ENCODE peak calls at places on chromosomes 6 and 20, in nine cellular contexts. One of them, this sample, is unnamed.
A peak's percentile ranks its signal among the peaks of the same experiment; 100 is the strongest.

GRCh38 chr6:25519856-25520255 is 132.2 kb upstream of the SCGN start:
- DNase-seq in CD8-positive, alpha-beta memory T cell: no peak
- DNase-seq in astrocyte of the spinal cord: peak; percentile 5
- DNase-seq in left lung: no peak
- DNase-seq in HCT116: no peak
- DNase-seq in neural progenitor cell: no peak
- DNase-seq in CD4-positive, alpha-beta memory T cell: no peak
- DNase-seq in cardiac fibroblast: no peak
- DNase-seq in spleen: no peak
- DNase-seq in this sample: no peak

GRCh38 chr6:34583461-34583860 is 27.3 kb upstream of the SPDEF start:
- DNase-seq in CD8-positive, alpha-beta memory T cell: no peak
- DNase-seq in astrocyte of the spinal cord: no peak
- DNase-seq in left lung: no peak
- DNase-seq in HCT116: no peak
- DNase-seq in neural progenitor cell: no peak
- DNase-seq in CD4-positive, alpha-beta memory T cell: no peak
- DNase-seq in cardiac fibroblast: no peak
- DNase-seq in spleen: peak; percentile 66
- DNase-seq in this sample: no peak

GRCh38 chr6:133889557-133890301 is 816 bp downstream of the TCF21 start:
- DNase-seq in CD8-positive, alpha-beta memory T cell: no peak
- DNase-seq in astrocyte of the spinal cord: peak; percentile 60
- DNase-seq in left lung: peak; percentile 78
- DNase-seq in HCT116: no peak
- DNase-seq in neural progenitor cell: peak; percentile 79
- DNase-seq in CD4-positive, alpha-beta memory T cell: no peak
- DNase-seq in cardiac fibroblast: peak; percentile 68
- DNase-seq in spleen: no peak
- DNase-seq in this sample: no peak

GRCh38 chr6:165573671-165574070 is 89.4 kb downstream of the PDE10A start:
- DNase-seq in CD8-positive, alpha-beta memory T cell: no peak
- DNase-seq in astrocyte of the spinal cord: peak; percentile 93
- DNase-seq in left lung: no peak
- DNase-seq in HCT116: peak; percentile 16
- DNase-seq in neural progenitor cell: peak; percentile 5
- DNase-seq in CD4-positive, alpha-beta memory T cell: no peak
- DNase-seq in cardiac fibroblast: peak; percentile 99
- DNase-seq in spleen: no peak
- DNase-seq in this sample: peak; percentile 52

GRCh38 chr6:94270040-94270689 is 850.8 kb upstream of the EPHA7 start:
- DNase-seq in CD8-positive, alpha-beta memory T cell: no peak
- DNase-seq in astrocyte of the spinal cord: no peak
- DNase-seq in left lung: peak; percentile 19
- DNase-seq in HCT116: no peak
- DNase-seq in neural progenitor cell: peak; percentile 49
- DNase-seq in CD4-positive, alpha-beta memory T cell: no peak
- DNase-seq in cardiac fibroblast: no peak
- DNase-seq in spleen: no peak
- DNase-seq in this sample: no peak

GRCh38 chr6:6925391-6926164 is 182.2 kb upstream of the RREB1 start:
- DNase-seq in CD8-positive, alpha-beta memory T cell: no peak
- DNase-seq in astrocyte of the spinal cord: no peak
- DNase-seq in left lung: no peak
- DNase-seq in HCT116: no peak
- DNase-seq in neural progenitor cell: no peak
- DNase-seq in CD4-positive, alpha-beta memory T cell: no peak
- DNase-seq in cardiac fibroblast: no peak
- DNase-seq in spleen: no peak
- DNase-seq in this sample: no peak

GRCh38 chr20:24406761-24407550 is 62.5 kb upstream of the SYNDIG1 start:
- DNase-seq in CD8-positive, alpha-beta memory T cell: no peak
- DNase-seq in astrocyte of the spinal cord: peak; percentile 14
- DNase-seq in left lung: no peak
- DNase-seq in HCT116: no peak
- DNase-seq in neural progenitor cell: no peak
- DNase-seq in CD4-positive, alpha-beta memory T cell: no peak
- DNase-seq in cardiac fibroblast: no peak
- DNase-seq in spleen: no peak
- DNase-seq in this sample: no peak

GRCh38 chr6:130529569-130530149 is 163.8 kb downstream of the TMEM200A start:
- DNase-seq in CD8-positive, alpha-beta memory T cell: no peak
- DNase-seq in astrocyte of the spinal cord: no peak
- DNase-seq in left lung: peak; percentile 33
- DNase-seq in HCT116: no peak
- DNase-seq in neural progenitor cell: no peak
- DNase-seq in CD4-positive, alpha-beta memory T cell: no peak
- DNase-seq in cardiac fibroblast: no peak
- DNase-seq in spleen: no peak
- DNase-seq in this sample: no peak

DNA sequence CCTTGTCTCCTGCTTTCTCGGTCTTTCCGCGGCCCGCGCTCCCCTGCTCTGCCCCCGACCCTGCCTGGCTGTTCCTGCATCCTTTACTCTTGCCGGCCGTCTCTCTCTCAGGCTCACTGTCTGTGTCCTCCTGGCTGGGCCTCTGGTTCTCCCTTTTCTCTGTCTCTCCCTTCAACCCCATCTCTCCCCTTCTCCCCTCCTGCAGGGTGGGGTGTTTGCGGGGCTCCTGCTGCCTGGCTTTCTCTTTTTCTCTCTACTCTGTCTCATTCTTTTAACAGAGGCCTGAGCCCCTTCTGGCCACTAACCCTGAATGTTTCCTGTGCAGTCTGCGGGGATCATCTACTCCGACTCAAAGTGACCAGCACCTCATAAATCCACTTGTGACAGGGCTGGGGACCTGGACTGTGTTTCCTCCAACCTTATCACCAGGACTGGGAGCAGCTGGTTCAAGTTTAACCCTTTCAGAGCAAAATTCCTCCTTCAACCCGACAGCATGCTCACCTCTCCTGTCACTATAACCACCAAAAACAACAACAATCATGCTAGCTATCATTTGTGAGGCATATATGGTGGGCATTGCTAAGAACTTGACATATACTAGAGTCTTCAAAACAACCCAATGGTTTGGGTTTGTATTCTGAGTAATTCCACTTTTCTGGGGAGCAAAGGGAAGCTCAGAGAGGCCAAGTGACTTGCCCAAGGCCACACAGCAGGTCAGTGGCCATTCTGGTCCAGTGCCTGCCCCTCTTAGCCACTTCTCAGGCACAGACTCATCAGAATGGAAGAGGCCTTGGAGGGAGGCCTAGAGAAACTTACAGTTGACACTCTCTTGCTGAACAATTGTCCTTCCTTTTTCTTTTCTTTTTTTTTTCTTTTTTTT is 811 bp upstream of the RSPO4 start:
- DNase-seq in CD8-positive, alpha-beta memory T cell: no peak
- DNase-seq in astrocyte of the spinal cord: no peak
- DNase-seq in left lung: no peak
- DNase-seq in HCT116: no peak
- DNase-seq in neural progenitor cell: no peak
- DNase-seq in CD4-positive, alpha-beta memory T cell: no peak
- DNase-seq in cardiac fibroblast: no peak
- DNase-seq in spleen: no peak
- DNase-seq in this sample: no peak
- H3K4me3 ChIP-seq in CD8-positive, alpha-beta memory T cell: no peak overlapping the region
- H3K4me3 ChIP-seq in astrocyte of the spinal cord: no peak overlapping the region
- H3K4me3 ChIP-seq in left lung: peak overlapping the region; percentile 14
- H3K4me3 ChIP-seq in HCT116: no peak overlapping the region
- H3K4me3 ChIP-seq in neural progenitor cell: peak overlapping the region; percentile 51
- H3K4me3 ChIP-seq in CD4-positive, alpha-beta memory T cell: no peak overlapping the region
- H3K4me3 ChIP-seq in cardiac fibroblast: no peak overlapping the region
- H3K4me3 ChIP-seq in spleen: no peak overlapping the region
- H3K4me3 ChIP-seq in this sample: no peak overlapping the region

GRCh38 chr6:153816306-153816845 is 222.7 kb upstream of the OPRM1 start:
- DNase-seq in CD8-positive, alpha-beta memory T cell: no peak
- DNase-seq in astrocyte of the spinal cord: no peak
- DNase-seq in left lung: no peak
- DNase-seq in HCT116: no peak
- DNase-seq in neural progenitor cell: no peak
- DNase-seq in CD4-positive, alpha-beta memory T cell: no peak
- DNase-seq in cardiac fibroblast: no peak
- DNase-seq in spleen: no peak
- DNase-seq in this sample: no peak
- H3K4me3 ChIP-seq in CD8-positive, alpha-beta memory T cell: no peak overlapping the region
- H3K4me3 ChIP-seq in astrocyte of the spinal cord: no peak overlapping the region
- H3K4me3 ChIP-seq in left lung: no peak overlapping the region
- H3K4me3 ChIP-seq in HCT116: no peak overlapping the region
- H3K4me3 ChIP-seq in neural progenitor cell: no peak overlapping the region
- H3K4me3 ChIP-seq in CD4-positive, alpha-beta memory T cell: no peak overlapping the region
- H3K4me3 ChIP-seq in cardiac fibroblast: no peak overlapping the region
- H3K4me3 ChIP-seq in spleen: no peak overlapping the region
- H3K4me3 ChIP-seq in this sample: no peak overlapping the region

GRCh38 chr20:13891575-13891974 is 98.8 kb downstream of the SEL1L2 start:
- DNase-seq in CD8-positive, alpha-beta memory T cell: no peak
- DNase-seq in astrocyte of the spinal cord: no peak
- DNase-seq in left lung: no peak
- DNase-seq in HCT116: no peak
- DNase-seq in neural progenitor cell: no peak
- DNase-seq in CD4-positive, alpha-beta memory T cell: no peak
- DNase-seq in cardiac fibroblast: no peak
- DNase-seq in spleen: no peak
- DNase-seq in this sample: no peak
- H3K4me3 ChIP-seq in CD8-positive, alpha-beta memory T cell: no peak overlapping the region
- H3K4me3 ChIP-seq in astrocyte of the spinal cord: no peak overlapping the region
- H3K4me3 ChIP-seq in left lung: no peak overlapping the region
- H3K4me3 ChIP-seq in HCT116: no peak overlapping the region
- H3K4me3 ChIP-seq in neural progenitor cell: no peak overlapping the region
- H3K4me3 ChIP-seq in CD4-positive, alpha-beta memory T cell: no peak overlapping the region
- H3K4me3 ChIP-seq in cardiac fibroblast: no peak overlapping the region
- H3K4me3 ChIP-seq in spleen: no peak overlapping the region
- H3K4me3 ChIP-seq in this sample: no peak overlapping the region

DNA sequence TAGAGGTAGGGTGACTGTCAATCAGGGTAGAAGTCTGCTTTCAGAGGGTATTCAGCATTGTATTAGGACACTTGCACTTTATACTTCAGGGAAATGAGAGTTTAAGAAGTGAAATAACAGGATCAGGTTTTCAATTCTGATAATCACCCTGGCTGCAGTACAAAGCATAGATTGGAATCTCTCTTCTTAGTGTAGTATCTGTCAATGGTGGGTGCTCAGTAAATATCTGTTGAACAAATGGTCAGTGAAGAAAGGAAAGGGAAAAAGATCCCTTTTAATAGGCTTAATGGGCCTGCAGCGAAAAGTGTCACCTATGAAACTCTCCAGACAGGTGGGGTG is 18.7 kb downstream of the TUBB2B start:
- DNase-seq in CD8-positive, alpha-beta memory T cell: no peak
- DNase-seq in astrocyte of the spinal cord: no peak
- DNase-seq in left lung: no peak
- DNase-seq in HCT116: no peak
- DNase-seq in neural progenitor cell: no peak
- DNase-seq in CD4-positive, alpha-beta memory T cell: no peak
- DNase-seq in cardiac fibroblast: no peak
- DNase-seq in spleen: no peak
- DNase-seq in this sample: no peak
- H3K4me3 ChIP-seq in CD8-positive, alpha-beta memory T cell: no peak overlapping the region
- H3K4me3 ChIP-seq in astrocyte of the spinal cord: peak overlapping the region; percentile 4
- H3K4me3 ChIP-seq in left lung: no peak overlapping the region
- H3K4me3 ChIP-seq in HCT116: peak overlapping the region; percentile 33
- H3K4me3 ChIP-seq in neural progenitor cell: no peak overlapping the region
- H3K4me3 ChIP-seq in CD4-positive, alpha-beta memory T cell: no peak overlapping the region
- H3K4me3 ChIP-seq in cardiac fibroblast: no peak overlapping the region
- H3K4me3 ChIP-seq in spleen: no peak overlapping the region
- H3K4me3 ChIP-seq in this sample: peak overlapping the region; percentile 27

DNA sequence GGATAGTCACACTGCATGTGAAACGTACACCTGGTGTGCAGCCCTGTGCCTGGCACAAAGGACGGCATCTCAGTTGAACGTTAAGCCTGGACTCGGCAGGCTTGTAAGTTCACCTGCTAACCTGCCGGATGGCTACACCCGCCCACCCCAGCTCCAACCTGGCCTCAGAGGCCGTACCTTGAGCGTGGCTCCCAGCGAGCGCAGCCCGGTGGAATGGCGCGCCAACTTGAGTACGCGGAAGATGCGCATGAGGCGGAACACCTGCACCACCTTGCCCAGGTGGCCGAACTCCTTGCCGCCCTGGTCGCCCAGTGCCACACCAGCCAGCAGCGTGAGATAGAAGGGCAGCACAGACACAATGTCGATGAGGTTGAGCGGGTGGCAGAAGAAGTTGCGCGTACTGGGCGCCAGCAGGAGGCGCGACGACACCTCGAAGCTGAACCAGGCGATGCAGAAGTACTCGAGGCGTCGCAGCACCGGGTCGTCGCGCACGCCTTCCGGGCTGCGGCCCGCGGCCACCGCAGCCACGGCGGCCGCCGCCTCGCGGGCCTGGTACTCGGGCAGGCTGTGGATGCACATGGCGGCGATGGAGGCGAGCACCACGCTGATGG is 3.3 kb downstream of the KCNS1 start:
- DNase-seq in CD8-positive, alpha-beta memory T cell: no peak
- DNase-seq in astrocyte of the spinal cord: peak; percentile 13
- DNase-seq in left lung: peak; percentile 85
- DNase-seq in HCT116: no peak
- DNase-seq in neural progenitor cell: no peak
- DNase-seq in CD4-positive, alpha-beta memory T cell: peak; percentile 28
- DNase-seq in cardiac fibroblast: peak; percentile 52
- DNase-seq in spleen: peak; percentile 81
- DNase-seq in this sample: no peak
- H3K4me3 ChIP-seq in CD8-positive, alpha-beta memory T cell: no peak overlapping the region
- H3K4me3 ChIP-seq in astrocyte of the spinal cord: no peak overlapping the region
- H3K4me3 ChIP-seq in left lung: peak overlapping the region; percentile 23
- H3K4me3 ChIP-seq in HCT116: no peak overlapping the region
- H3K4me3 ChIP-seq in neural progenitor cell: no peak overlapping the region
- H3K4me3 ChIP-seq in CD4-positive, alpha-beta memory T cell: no peak overlapping the region
- H3K4me3 ChIP-seq in cardiac fibroblast: no peak overlapping the region
- H3K4me3 ChIP-seq in spleen: peak overlapping the region; percentile 34
- H3K4me3 ChIP-seq in this sample: peak overlapping the region; percentile 35

GRCh38 chr6:3466488-3467219 is 9.8 kb upstream of the SLC22A23 start:
- DNase-seq in CD8-positive, alpha-beta memory T cell: no peak
- DNase-seq in astrocyte of the spinal cord: no peak
- DNase-seq in left lung: no peak
- DNase-seq in HCT116: no peak
- DNase-seq in neural progenitor cell: no peak
- DNase-seq in CD4-positive, alpha-beta memory T cell: no peak
- DNase-seq in cardiac fibroblast: no peak
- DNase-seq in spleen: no peak
- DNase-seq in this sample: no peak

GRCh38 chr6:3471286-3471685 is 14.4 kb upstream of the SLC22A23 start:
- DNase-seq in CD8-positive, alpha-beta memory T cell: no peak
- DNase-seq in astrocyte of the spinal cord: no peak
- DNase-seq in left lung: no peak
- DNase-seq in HCT116: no peak
- DNase-seq in neural progenitor cell: no peak
- DNase-seq in CD4-positive, alpha-beta memory T cell: no peak
- DNase-seq in cardiac fibroblast: no peak
- DNase-seq in spleen: no peak
- DNase-seq in this sample: no peak

GRCh38 chr6:3471711-3472110 is 14.9 kb upstream of the SLC22A23 start:
- DNase-seq in CD8-positive, alpha-beta memory T cell: no peak
- DNase-seq in astrocyte of the spinal cord: peak; percentile 50
- DNase-seq in left lung: no peak
- DNase-seq in HCT116: no peak
- DNase-seq in neural progenitor cell: no peak
- DNase-seq in CD4-positive, alpha-beta memory T cell: no peak
- DNase-seq in cardiac fibroblast: peak; percentile 44
- DNase-seq in spleen: no peak
- DNase-seq in this sample: no peak

GRCh38 chr6:3468585-3468984 is 11.7 kb upstream of the SLC22A23 start:
- DNase-seq in CD8-positive, alpha-beta memory T cell: no peak
- DNase-seq in astrocyte of the spinal cord: no peak
- DNase-seq in left lung: no peak
- DNase-seq in HCT116: no peak
- DNase-seq in neural progenitor cell: no peak
- DNase-seq in CD4-positive, alpha-beta memory T cell: no peak
- DNase-seq in cardiac fibroblast: no peak
- DNase-seq in spleen: no peak
- DNase-seq in this sample: no peak

GRCh38 chr6:3467996-3468395 is 11.1 kb upstream of the SLC22A23 start:
- DNase-seq in CD8-positive, alpha-beta memory T cell: no peak
- DNase-seq in astrocyte of the spinal cord: no peak
- DNase-seq in left lung: no peak
- DNase-seq in HCT116: no peak
- DNase-seq in neural progenitor cell: no peak
- DNase-seq in CD4-positive, alpha-beta memory T cell: no peak
- DNase-seq in cardiac fibroblast: no peak
- DNase-seq in spleen: no peak
- DNase-seq in this sample: no peak
- H3K4me3 ChIP-seq in CD8-positive, alpha-beta memory T cell: no peak overlapping the region
- H3K4me3 ChIP-seq in astrocyte of the spinal cord: no peak overlapping the region
- H3K4me3 ChIP-seq in left lung: no peak overlapping the region
- H3K4me3 ChIP-seq in HCT116: no peak overlapping the region
- H3K4me3 ChIP-seq in neural progenitor cell: no peak overlapping the region
- H3K4me3 ChIP-seq in CD4-positive, alpha-beta memory T cell: no peak overlapping the region
- H3K4me3 ChIP-seq in cardiac fibroblast: no peak overlapping the region
- H3K4me3 ChIP-seq in spleen: no peak overlapping the region
- H3K4me3 ChIP-seq in this sample: no peak overlapping the region